ENCODE peak calls at places on chromosomes 1 and 21, in four cellular contexts. W is tibial nerve; T is HCT116; Z is CD4-positive, alpha-beta T cell. N is an unnamed sample.

GRCh38 chr1:41021526-41022308 is at the start of gene SLFNL1:
- DNase-seq in W (no peak), T (no peak), Z (no peak), N (no peak)

GRCh38 chr1:151502859-151503509 is 8.2 kb upstream of the CGN start:
- DNase-seq in W (no peak), T (no peak), Z (no peak), N (no peak)

GRCh38 chr1:43049487-43049886 is 90.8 kb upstream of the SLC2A1 start:
- DNase-seq in W (no peak), T (no peak), Z (no peak), N (no peak)

GRCh38 chr1:181064030-181064594 is 24.4 kb upstream of the IER5 start:
- DNase-seq in W (no peak), T (no peak), Z (no peak), N (no peak)

GRCh38 chr1:109210058-109210457 is 3.7 kb upstream of the SARS1 start:
- DNase-seq in W (no peak), T (no peak), Z (no peak), N (no peak)

GRCh38 chr1:16083486-16083885 is 10.0 kb upstream of the FAM131C start:
- DNase-seq in W (no peak), T (no peak), Z (no peak), N (no peak)

GRCh38 chr1:21048462-21048861 is 128.2 kb downstream of the EIF4G3 start:
- DNase-seq in W (no peak), T (no peak), Z (no peak), N (no peak)

GRCh38 chr1:185813401-185813979 is 79.3 kb downstream of the HMCN1 start:
- DNase-seq in W (no peak), T (peak), Z (no peak), N (no peak)

GRCh38 chr1:92701147-92701546 is 83.8 kb downstream of the EVI5 start:
- DNase-seq in W (no peak), T (no peak), Z (no peak), N (no peak)

GRCh38 chr1:11499825-11500331 is 20.9 kb downstream of the DISP3 start:
- DNase-seq in W (no peak), T (no peak), Z (no peak), N (no peak)

GRCh38 chr1:199861020-199861795 is 166.3 kb upstream of the NR5A2 start:
- DNase-seq in W (no peak), T (no peak), Z (no peak), N (no peak)

GRCh38 chr21:32844653-32845443 is 73.3 kb upstream of the PAXBP1 start:
- DNase-seq in W (no peak), T (peak), Z (no peak), N (no peak)

GRCh38 chr1:42379794-42380616 is 587 bp upstream of the RIMKLA start:
- DNase-seq in W (no peak), T (no peak), Z (no peak), N (no peak)

GRCh38 chr1:57898531-57898930 is 474.7 kb upstream of the DAB1 start:
- DNase-seq in W (no peak), T (no peak), Z (no peak), N (no peak)

GRCh38 chr1:239997515-239998311 is 94.0 kb upstream of the FMN2 start:
- DNase-seq in W (no peak), T (no peak), Z (no peak), N (peak)
- TF ChIP-seq CTCF in W (peak), T (no peak), Z (no peak), N (peak)

GRCh38 chr1:33428661-33429060 is 2.2 kb downstream of the PHC2 start:
- DNase-seq in W (no peak), T (no peak), Z (no peak), N (no peak)

GRCh38 chr1:33433509-33434362 is 2.8 kb upstream of the PHC2 start:
- DNase-seq in W (no peak), T (peak), Z (no peak), N (no peak)

GRCh38 chr1:33429332-33429731 is 1.6 kb downstream of the PHC2 start:
- DNase-seq in W (no peak), T (no peak), Z (no peak), N (no peak)

GRCh38 chr1:33429846-33430750 is 797 bp downstream of the PHC2 start:
- DNase-seq in W (no peak), T (no peak), Z (no peak), N (peak)

GRCh38 chr1:33430751-33431593 is at the start of gene PHC2:
- DNase-seq in W (peak), T (peak), Z (peak), N (peak)
- TF ChIP-seq CTCF in W (no peak), T (no peak), Z (no peak), N (peak)

GRCh38 chr1:13541435-13542215 is 27.8 kb upstream of the LRRC38 start:
- DNase-seq in W (no peak), T (no peak), Z (no peak), N (no peak)
- TF ChIP-seq CTCF in W (no peak), T (no peak), Z (no peak), N (no peak)

GRCh38 chr1:166133276-166133841 is 33.4 kb downstream of the FAM78B start:
- DNase-seq in W (no peak), T (peak), Z (no peak), N (no peak)
- TF ChIP-seq CTCF in W (no peak), T (peak), Z (no peak), N (peak)

GRCh38 chr21:34670962-34671348 is 2.2 kb downstream of the CLIC6 start:
- DNase-seq in W (no peak), T (no peak), Z (no peak), N (no peak)
- TF ChIP-seq CTCF in W (no peak), T (no peak), Z (no peak), N (peak)

N was measured in progenitor cell of endocrine pancreas.